ENCODE peak calls at places on chromosomes 7 and 10, in seven cellular contexts. C, L, R, J, W, Q and O are unnamed samples.

GRCh38 chr10:119209050-119209735 is 1.8 kb downstream of the GRK5 start:
- DNase-seq in C (peak; percentile 78), L (peak; percentile 82), R (peak; percentile 71), J (peak; percentile 79), W (no peak), Q (peak; percentile 79), O (peak; percentile 88)

GRCh38 chr10:10788761-10789160 is 228.9 kb upstream of the CELF2 start:
- DNase-seq in C (no peak), L (no peak), R (no peak), J (no peak), W (no peak), Q (no peak), O (no peak)

GRCh38 chr10:131855763-131856401 is 44.9 kb upstream of the PPP2R2D start:
- DNase-seq in C (no peak), L (no peak), R (no peak), J (no peak), W (no peak), Q (no peak), O (no peak)

GRCh38 chr7:36037121-36037662 is 115.9 kb upstream of the EEPD1 start:
- DNase-seq in C (peak; percentile 79), L (no peak), R (no peak), J (no peak), W (peak; percentile 46), Q (no peak), O (peak; percentile 79)

GRCh38 chr7:74461970-74462706 is 8.4 kb downstream of the GTF2IRD1 start:
- DNase-seq in C (no peak), L (no peak), R (no peak), J (no peak), W (no peak), Q (no peak), O (no peak)

GRCh38 chr10:92239600-92240288 is 51.1 kb downstream of the CPEB3 start:
- DNase-seq in C (peak; percentile 28), L (peak; percentile 82), R (peak; percentile 61), J (peak; percentile 52), W (no peak), Q (peak; percentile 40), O (peak; percentile 32)

GRCh38 chr10:43229208-43230061 is 37.4 kb downstream of the RASGEF1A start:
- DNase-seq in C (no peak), L (peak; percentile 75), R (peak; percentile 56), J (peak; percentile 46), W (no peak), Q (peak; percentile 46), O (no peak)

GRCh38 chr7:17298840-17299476 is 506 bp downstream of the AHR start:
- DNase-seq in C (peak; percentile 44), L (peak; percentile 44), R (peak; percentile 54), J (peak; percentile 76), W (no peak), Q (peak; percentile 70), O (no peak)

GRCh38 chr10:45520476-45520875 is 146.5 kb downstream of the ALOX5 start:
- DNase-seq in C (no peak), L (no peak), R (no peak), J (no peak), W (no peak), Q (no peak), O (no peak)